ENCODE peak calls at places on chromosomes 5 and 9, in nine cellular contexts. C is CD4-positive, alpha-beta memory T cell; A is HCT116; W is aorta; E is astrocyte; N is fibroblast of lung; G is MM.1S; T is lung; J is CD8-positive, alpha-beta memory T cell. S is an unnamed sample.

GRCh38 chr5:105840800-105841199 is 1829.9 kb downstream of the EFNA5 start:
- DNase-seq in C (no peak), A (no peak), W (no peak), E (no peak), N (no peak), G (no peak), T (no peak), J (no peak), S (no peak)

GRCh38 chr5:10913846-10914245 is 152.8 kb upstream of the DAP start:
- DNase-seq in C (no peak), A (no peak), W (no peak), E (peak; percentile 98), N (peak; percentile 82), G (no peak), T (no peak), J (no peak), S (no peak)

GRCh38 chr9:111720170-111720569 is 58.8 kb downstream of the GNG10 start:
- DNase-seq in C (no peak), A (no peak), W (no peak), E (no peak), N (no peak), G (no peak), T (no peak), J (no peak), S (no peak)

GRCh38 chr5:175032013-175032412 is 307.6 kb downstream of the MSX2 start:
- DNase-seq in C (no peak), A (no peak), W (no peak), E (no peak), N (no peak), G (no peak), T (no peak), J (no peak), S (no peak)

GRCh38 chr5:483434-484184 is 40.6 kb downstream of the EXOC3 start:
- DNase-seq in C (no peak), A (no peak), W (no peak), E (no peak), N (no peak), G (no peak), T (no peak), J (no peak), S (no peak)

GRCh38 chr9:126702501-126703329 is 89.0 kb downstream of the LMX1B start:
- DNase-seq in C (peak; percentile 19), A (no peak), W (peak; percentile 53), E (no peak), N (no peak), G (no peak), T (no peak), J (peak; percentile 48), S (no peak)

GRCh38 chr5:8247485-8247884 is 378.5 kb downstream of the MTRR start:
- DNase-seq in C (no peak), A (no peak), W (no peak), E (no peak), N (peak; percentile 24), G (no peak), T (no peak), J (no peak), S (no peak)

GRCh38 chr5:111158105-111158744 is 66.0 kb upstream of the CAMK4 start:
- DNase-seq in C (peak; percentile 70), A (peak; percentile 69), W (peak; percentile 63), E (peak; percentile 48), N (peak; percentile 86), G (peak; percentile 77), T (peak; percentile 65), J (peak; percentile 82), S (peak; percentile 76)

GRCh38 chr5:160744253-160745112 is 107.5 kb downstream of the ATP10B start:
- DNase-seq in C (no peak), A (no peak), W (no peak), E (no peak), N (no peak), G (no peak), T (no peak), J (no peak), S (no peak)

DNA sequence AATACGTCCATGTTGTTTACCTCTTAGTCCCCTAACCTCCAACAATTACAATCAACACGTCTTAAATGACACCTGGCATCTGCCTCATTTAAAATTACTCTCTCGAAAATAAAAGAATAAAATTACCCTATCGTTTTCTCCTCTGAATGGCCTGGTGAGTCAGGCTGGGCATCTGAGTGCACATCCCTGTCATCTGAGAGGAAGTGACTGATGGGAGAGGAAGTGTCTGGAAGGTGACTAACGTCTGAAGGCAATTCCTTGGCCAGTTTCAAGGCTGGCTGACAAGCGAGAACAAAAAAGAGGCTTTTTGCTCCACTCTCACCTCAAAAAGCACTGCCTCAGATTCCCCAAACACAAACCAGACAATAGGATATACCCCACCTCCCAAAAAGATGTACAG is 57.7 kb downstream of the MAPKAP1 start:
- DNase-seq in C (no peak), A (peak; percentile 74), W (peak; percentile 65), E (peak; percentile 88), N (peak; percentile 47), G (no peak), T (no peak), J (no peak), S (no peak)
- H3K4me3 ChIP-seq in C (no peak overlapping the region), A (no peak overlapping the region), W (no peak overlapping the region), E (peak overlapping the region; percentile 9), N (no peak overlapping the region), G (no peak overlapping the region), T (no peak overlapping the region), J (no peak overlapping the region), S (no peak overlapping the region)

DNA sequence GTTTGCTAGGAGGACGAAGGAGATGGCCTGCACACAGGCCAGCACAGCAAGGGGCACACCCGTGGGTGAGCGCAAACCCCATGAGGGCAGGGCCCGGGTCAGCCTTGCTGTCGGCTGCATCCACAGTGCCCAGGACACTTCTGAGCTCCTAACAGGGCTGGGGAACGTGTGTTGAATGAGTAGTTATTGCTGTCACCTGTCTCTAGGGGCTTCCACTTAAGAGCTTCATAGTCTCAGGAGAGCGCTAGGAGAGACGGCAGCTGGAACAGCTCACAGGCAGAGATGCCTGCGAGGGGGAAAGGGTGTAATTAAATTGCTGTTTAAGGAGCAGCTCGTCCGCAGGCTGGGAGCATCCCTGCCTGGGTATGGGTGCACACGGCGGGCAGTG is 91.4 kb upstream of the NEURL1B start:
- DNase-seq in C (no peak), A (no peak), W (no peak), E (no peak), N (no peak), G (no peak), T (no peak), J (no peak), S (no peak)
- H3K27me3 ChIP-seq in C (no peaks in the 10 kb centered on the region), A (peaks cover 6% of the 10 kb centered on the region), W (no peaks in the 10 kb centered on the region), E (peaks cover 25% of the 10 kb centered on the region), N (peaks cover 12% of the 10 kb centered on the region), G (peaks cover 5% of the 10 kb centered on the region), T (no peaks in the 10 kb centered on the region), J (no peaks in the 10 kb centered on the region), S (no peaks in the 10 kb centered on the region)

GRCh38 chr5:140801494-140801841 is 611 bp downstream of the PCDHA3 start:
- DNase-seq in C (no peak), A (no peak), W (no peak), E (no peak), N (no peak), G (no peak), T (no peak), J (no peak), S (no peak)

GRCh38 chr5:140796718-140797095 is 2.1 kb downstream of the PCDHA2 start:
- DNase-seq in C (no peak), A (no peak), W (no peak), E (no peak), N (no peak), G (no peak), T (no peak), J (no peak), S (no peak)

GRCh38 chr5:140795259-140795641 is 598 bp downstream of the PCDHA2 start:
- DNase-seq in C (no peak), A (no peak), W (no peak), E (no peak), N (no peak), G (peak; percentile 25), T (no peak), J (no peak), S (no peak)

GRCh38 chr5:140802781-140803271 is 2.0 kb downstream of the PCDHA3 start:
- DNase-seq in C (no peak), A (no peak), W (no peak), E (no peak), N (no peak), G (no peak), T (no peak), J (no peak), S (no peak)

GRCh38 chr5:140800816-140801493 is at the start of gene PCDHA3:
- DNase-seq in C (no peak), A (no peak), W (no peak), E (peak; percentile 6), N (peak; percentile 39), G (no peak), T (no peak), J (no peak), S (no peak)
- H3K9me3 ChIP-seq in C (no peaks in the 10 kb centered on the region), A (peaks cover 5% of the 10 kb centered on the region), W (peaks cover 24% of the 10 kb centered on the region), E (peaks cover 16% of the 10 kb centered on the region), N (no peaks in the 10 kb centered on the region), G (no peaks in the 10 kb centered on the region), T (peaks cover 31% of the 10 kb centered on the region), J (peaks cover 4% of the 10 kb centered on the region), S (peaks cover 4% of the 10 kb centered on the region)

GRCh38 chr5:124741711-124742496 is 4.5 kb downstream of the ZNF608 start:
- DNase-seq in C (no peak), A (peak; percentile 75), W (no peak), E (peak; percentile 99), N (peak; percentile 92), G (no peak), T (no peak), J (no peak), S (no peak)
- H3K4me3 ChIP-seq in C (no peak overlapping the region), A (no peak overlapping the region), W (no peak overlapping the region), E (no peak overlapping the region), N (peak overlapping the region; percentile 70), G (no peak overlapping the region), T (no peak overlapping the region), J (no peak overlapping the region), S (no peak overlapping the region)

GRCh38 chr9:116260531-116260930 is 106.9 kb downstream of the PAPPA start:
- DNase-seq in C (no peak), A (no peak), W (no peak), E (no peak), N (no peak), G (no peak), T (no peak), J (no peak), S (no peak)

GRCh38 chr9:116267021-116267420 is 113.4 kb downstream of the PAPPA start:
- DNase-seq in C (no peak), A (no peak), W (no peak), E (peak; percentile 36), N (peak; percentile 39), G (no peak), T (no peak), J (no peak), S (no peak)

GRCh38 chr9:116262421-116262820 is 108.8 kb downstream of the PAPPA start:
- DNase-seq in C (no peak), A (no peak), W (no peak), E (no peak), N (no peak), G (no peak), T (no peak), J (no peak), S (no peak)

GRCh38 chr9:116269250-116269649 is 115.7 kb downstream of the PAPPA start:
- DNase-seq in C (no peak), A (no peak), W (no peak), E (peak; percentile 20), N (no peak), G (no peak), T (no peak), J (no peak), S (no peak)

DNA sequence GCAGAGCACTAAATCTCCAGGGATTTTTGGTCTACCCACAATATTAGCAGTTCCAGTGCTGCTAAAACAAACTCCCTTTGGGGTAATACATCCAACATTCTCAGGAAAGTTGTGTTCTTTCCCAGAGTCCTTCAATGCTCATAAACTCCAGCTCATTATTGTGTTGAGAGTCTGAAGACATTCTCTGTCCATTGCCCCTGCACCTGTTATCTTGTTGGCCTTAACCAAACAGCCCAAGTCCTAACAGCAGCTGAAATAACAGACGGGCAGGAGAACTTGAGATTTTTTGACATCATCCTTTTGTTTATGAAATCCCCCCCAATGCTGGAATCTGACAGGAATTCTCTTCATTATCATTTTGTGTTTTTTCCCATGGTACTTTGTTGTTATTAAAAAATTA is 110.8 kb downstream of the PAPPA start:
- DNase-seq in C (no peak), A (no peak), W (no peak), E (no peak), N (no peak), G (no peak), T (no peak), J (no peak), S (no peak)
- H3K27me3 ChIP-seq in C (no peaks in the 10 kb centered on the region), A (peaks cover 10% of the 10 kb centered on the region), W (no peaks in the 10 kb centered on the region), E (no peaks in the 10 kb centered on the region), N (no peaks in the 10 kb centered on the region), G (no peaks in the 10 kb centered on the region), T (no peaks in the 10 kb centered on the region), J (no peaks in the 10 kb centered on the region), S (no peaks in the 10 kb centered on the region)

S was measured in naive thymus-derived CD4-positive, alpha-beta T cell.